ENCODE peak calls at places on chromosome 4, in eight cellular contexts. D, H, O, N, J, A, R and W are unnamed samples.

GRCh38 chr4:10691651-10692050 is 7.1 kb upstream of the CLNK start:
- DNase-seq in D (no peak), H (no peak), O (no peak), N (no peak), J (no peak), A (no peak), R (no peak), W (no peak)

GRCh38 chr4:75844151-75844662 is 58.0 kb downstream of the PPEF2 start:
- DNase-seq in D (no peak), H (no peak), O (peak), N (no peak), J (peak), A (peak), R (peak), W (no peak)

GRCh38 chr4:5858020-5858769 is 34.7 kb downstream of the CRMP1 start:
- DNase-seq in D (no peak), H (no peak), O (no peak), N (no peak), J (no peak), A (no peak), R (no peak), W (no peak)

GRCh38 chr4:113880240-113881028 is 99.0 kb downstream of the ARSJ start:
- DNase-seq in D (no peak), H (no peak), O (peak), N (no peak), J (no peak), A (no peak), R (peak), W (no peak)

GRCh38 chr4:62003695-62004094 is 803.6 kb downstream of the ADGRL3 start:
- DNase-seq in D (no peak), H (no peak), O (no peak), N (no peak), J (no peak), A (no peak), R (no peak), W (no peak)

GRCh38 chr4:2343476-2343875 is 75.0 kb downstream of the ZFYVE28 start:
- DNase-seq in D (no peak), H (no peak), O (no peak), N (no peak), J (no peak), A (no peak), R (no peak), W (no peak)

GRCh38 chr4:174867893-174868292 is 38.8 kb upstream of the GLRA3 start:
- DNase-seq in D (no peak), H (no peak), O (no peak), N (no peak), J (no peak), A (no peak), R (no peak), W (no peak)

GRCh38 chr4:53196872-53197759 is 168.7 kb downstream of the SCFD2 start:
- DNase-seq in D (no peak), H (no peak), O (peak), N (peak), J (peak), A (peak), R (peak), W (peak)

GRCh38 chr4:153603258-153603657 is 80.8 kb upstream of the TLR2 start:
- DNase-seq in D (no peak), H (no peak), O (no peak), N (no peak), J (no peak), A (no peak), R (no peak), W (no peak)

GRCh38 chr4:7352486-7352885 is 82.2 kb downstream of the PSAPL1 start:
- DNase-seq in D (no peak), H (no peak), O (no peak), N (no peak), J (no peak), A (no peak), R (no peak), W (no peak)

GRCh38 chr4:154416183-154416543 is 75.4 kb downstream of the DCHS2 start:
- DNase-seq in D (peak), H (no peak), O (peak), N (peak), J (no peak), A (no peak), R (peak), W (no peak)

GRCh38 chr4:87093443-87094123 is 126.8 kb downstream of the KLHL8 start:
- DNase-seq in D (peak), H (no peak), O (peak), N (no peak), J (peak), A (no peak), R (peak), W (peak)

GRCh38 chr4:166657261-166657660 is 577.0 kb downstream of the SPOCK3 start:
- DNase-seq in D (no peak), H (no peak), O (no peak), N (no peak), J (peak), A (no peak), R (no peak), W (no peak)

GRCh38 chr4:85543832-85544231 is 68.9 kb downstream of the ARHGAP24 start:
- DNase-seq in D (no peak), H (no peak), O (peak), N (peak), J (no peak), A (no peak), R (peak), W (no peak)

GRCh38 chr4:149145803-149146202 is 669.8 kb downstream of the IQCM start:
- DNase-seq in D (peak), H (no peak), O (no peak), N (no peak), J (no peak), A (no peak), R (peak), W (no peak)

GRCh38 chr4:174248407-174248806 is 35.1 kb downstream of the FBXO8 start:
- DNase-seq in D (no peak), H (no peak), O (no peak), N (no peak), J (no peak), A (no peak), R (no peak), W (no peak)

GRCh38 chr4:180710643-180711337 is 1532.4 kb upstream of the TENM3 start:
- DNase-seq in D (no peak), H (no peak), O (peak), N (no peak), J (no peak), A (no peak), R (no peak), W (no peak)

GRCh38 chr4:24736066-24736465 is 59.3 kb upstream of the SOD3 start:
- DNase-seq in D (peak), H (no peak), O (peak), N (no peak), J (peak), A (no peak), R (peak), W (no peak)

GRCh38 chr4:925771-926500 is 6.2 kb downstream of the GAK start:
- DNase-seq in D (no peak), H (no peak), O (no peak), N (no peak), J (no peak), A (no peak), R (no peak), W (no peak)

GRCh38 chr4:47239649-47240048 is 208.3 kb downstream of the GABRB1 start:
- DNase-seq in D (no peak), H (no peak), O (no peak), N (no peak), J (no peak), A (no peak), R (no peak), W (no peak)